ENCODE peak calls at places on chromosomes 3 and 15, in six cellular contexts. N, O, L, X, I and E are unnamed samples.

GRCh38 chr3:58383904-58384303 is 49.7 kb downstream of the PDHB start:
- DNase-seq in N (peak), O (no peak), I (no peak), X (peak), L (peak), E (peak)

GRCh38 chr15:53312707-53313106 is 446.8 kb downstream of the WDR72 start:
- DNase-seq in N (no peak), X (no peak), L (no peak), I (no peak), O (no peak), E (no peak)

GRCh38 chr15:40045572-40046217 is 6.7 kb upstream of the SRP14 start:
- DNase-seq in L (no peak), N (no peak), X (no peak), I (no peak), O (no peak), E (no peak)

GRCh38 chr3:14147063-14147435 is 22.2 kb downstream of the TMEM43 start:
- DNase-seq in L (no peak), N (no peak), X (no peak), I (no peak), O (no peak), E (no peak)

GRCh38 chr3:24318668-24319287 is 175.9 kb downstream of the THRB start:
- DNase-seq in N (no peak), L (peak), O (no peak), I (no peak), X (no peak), E (peak)

GRCh38 chr3:106213954-106214353 is 345.1 kb upstream of the CBLB start:
- DNase-seq in O (no peak), I (no peak), N (no peak), X (no peak), L (no peak), E (no peak)

GRCh38 chr3:148329481-148330220 is 368.1 kb upstream of the AGTR1 start:
- DNase-seq in X (no peak), O (no peak), L (no peak), N (no peak), I (no peak), E (no peak)

GRCh38 chr15:65532738-65533051 is 2.4 kb downstream of the HACD3 start:
- DNase-seq in X (peak), L (peak), I (no peak), N (no peak), O (no peak), E (no peak)

GRCh38 chr15:52196891-52197290 is 5.7 kb upstream of the GNB5 start:
- DNase-seq in O (no peak), I (no peak), X (no peak), L (no peak), N (no peak), E (no peak)

GRCh38 chr3:156388469-156389150 is 166.3 kb downstream of the SSR3 start:
- DNase-seq in O (no peak), I (no peak), N (peak), X (no peak), L (peak), E (no peak)

GRCh38 chr3:93843981-93844380 is 129.7 kb downstream of the PROS1 start:
- DNase-seq in L (peak), N (no peak), O (no peak), X (no peak), I (no peak), E (peak)

GRCh38 chr15:68979036-68979435 is 35.5 kb upstream of the NOX5 start:
- DNase-seq in N (no peak), X (no peak), O (no peak), I (no peak), L (no peak), E (no peak)

GRCh38 chr15:52228928-52229327 is 37.7 kb upstream of the GNB5 start:
- DNase-seq in I (no peak), O (no peak), L (peak), X (no peak), N (no peak), E (no peak)

GRCh38 chr3:124248471-124249028 is 256.6 kb upstream of the ROPN1 start:
- DNase-seq in X (peak), L (peak), I (no peak), N (peak), O (no peak), E (peak)

GRCh38 chr3:123141276-123141675 is 60.5 kb upstream of the SEC22A start:
- DNase-seq in N (no peak), O (no peak), L (no peak), I (no peak), X (no peak), E (no peak)

GRCh38 chr3:50375200-50375931 is 16.0 kb upstream of the TMEM115 start:
- DNase-seq in I (no peak), O (no peak), X (no peak), L (no peak), N (no peak), E (no peak)

GRCh38 chr3:133121471-133121870 is 83.3 kb downstream of the TMEM108 start:
- DNase-seq in N (no peak), L (no peak), I (no peak), O (no peak), X (no peak), E (no peak)

GRCh38 chr3:3027976-3028567 is 82.1 kb downstream of the IL5RA start:
- DNase-seq in O (no peak), I (no peak), N (no peak), L (no peak), X (peak), E (no peak)

GRCh38 chr15:65395567-65396185 is 17.9 kb upstream of the IGDCC3 start:
- DNase-seq in I (no peak), X (no peak), L (no peak), O (no peak), N (peak), E (no peak)

GRCh38 chr15:96234109-96234892 is 96.2 kb upstream of the NR2F2 start:
- DNase-seq in N (no peak), L (peak), O (no peak), I (no peak), X (peak), E (peak)

GRCh38 chr15:61528590-61528929 is 299.5 kb upstream of the RORA start:
- DNase-seq in O (no peak), X (no peak), N (peak), I (no peak), L (peak), E (no peak)

GRCh38 chr15:57150066-57150865 is 226.0 kb upstream of the CGNL1 start:
- DNase-seq in X (no peak), N (no peak), O (no peak), I (no peak), L (no peak), E (no peak)

GRCh38 chr15:96076350-96076749 is 254.2 kb upstream of the NR2F2 start:
- DNase-seq in N (no peak), X (no peak), O (no peak), I (no peak), L (no peak), E (no peak)

GRCh38 chr3:104452697-104453096 is 914.0 kb upstream of the ALCAM start:
- DNase-seq in X (no peak), I (no peak), N (no peak), L (no peak), O (no peak), E (no peak)

GRCh38 chr15:98745650-98746374 is 97.5 kb downstream of the IGF1R start:
- DNase-seq in N (no peak), O (no peak), L (no peak), X (peak), I (no peak), E (no peak)

GRCh38 chr3:132660745-132661067 is 577 bp downstream of the UBA5 start:
- DNase-seq in N (peak), X (no peak), L (peak), I (no peak), O (no peak), E (peak)

GRCh38 chr3:195270350-195271115 is 426 bp downstream of the XXYLT1 start:
- DNase-seq in I (peak), X (peak), N (peak), O (no peak), L (peak), E (peak)

GRCh38 chr3:72663429-72663828 is 184.8 kb downstream of the SHQ1 start:
- DNase-seq in N (no peak), L (no peak), X (no peak), I (peak), O (no peak), E (no peak)

GRCh38 chr15:51243774-51244173 is 94.6 kb downstream of the CYP19A1 start:
- DNase-seq in X (peak), N (no peak), L (no peak), I (no peak), O (no peak), E (no peak)

GRCh38 chr3:127787071-127787490 is 35.2 kb downstream of the MGLL start:
- DNase-seq in X (no peak), L (no peak), N (no peak), O (peak), I (no peak), E (no peak)

GRCh38 chr3:18556503-18556902 is 131.4 kb upstream of the SATB1 start:
- DNase-seq in L (no peak), I (no peak), N (no peak), O (no peak), X (peak), E (no peak)